ENCODE peak calls at places on chromosomes 5 and 9, in nine cellular contexts. T is IMR-90, F is lung, Z is dorsolateral prefrontal cortex, R is ovary, L is HCT116, I is esophagus muscularis mucosa, W is SK-N-SH, S is upper lobe of right lung. X is an unnamed sample.

GRCh38 chr5:58849995-58850667 is 267.3 kb downstream of the RAB3C start:
- DNase-seq in R (no peak), Z (peak), W (peak), T (peak), L (peak), F (peak), S (peak), I (no peak), X (no peak)

GRCh38 chr5:39760385-39761198 is 335.8 kb upstream of the DAB2 start:
- DNase-seq in R (no peak), T (peak), Z (no peak), W (no peak), L (no peak), I (no peak), F (no peak), S (no peak), X (no peak)

GRCh38 chr9:82332018-82332773 is 343.6 kb downstream of the SPATA31D1 start:
- DNase-seq in R (no peak), F (no peak), W (no peak), T (peak), S (no peak), Z (no peak), I (no peak), L (no peak), X (no peak)

GRCh38 chr9:32970554-32970953 is 30.9 kb downstream of the APTX start:
- DNase-seq in R (no peak), S (no peak), T (no peak), Z (no peak), W (no peak), L (no peak), F (no peak), I (no peak), X (no peak)

GRCh38 chr5:134226441-134227192 is 744 bp upstream of the PPP2CA start:
- DNase-seq in I (no peak), T (peak), S (no peak), Z (peak), L (no peak), F (no peak), R (no peak), W (no peak), X (no peak)

GRCh38 chr5:66956439-66956838 is 240.2 kb downstream of the CD180 start:
- DNase-seq in S (no peak), T (no peak), I (no peak), L (no peak), W (no peak), F (no peak), R (no peak), Z (no peak), X (no peak)

GRCh38 chr9:5321058-5321457 is 16.5 kb upstream of the RLN2 start:
- DNase-seq in W (no peak), F (no peak), R (no peak), T (peak), S (no peak), I (no peak), L (no peak), Z (no peak), X (no peak)

GRCh38 chr5:98428806-98429205 is 344.7 kb upstream of the RGMB start:
- DNase-seq in W (no peak), F (peak), Z (no peak), T (peak), I (no peak), L (no peak), R (no peak), S (no peak), X (no peak)

GRCh38 chr5:26121343-26121742 is 917.0 kb downstream of the CDH9 start:
- DNase-seq in W (no peak), I (no peak), L (no peak), S (no peak), F (no peak), R (no peak), Z (no peak), T (no peak), X (no peak)

GRCh38 chr5:72183231-72183630 is 76.0 kb downstream of the MAP1B start:
- DNase-seq in F (no peak), L (no peak), I (no peak), T (no peak), R (no peak), S (no peak), W (no peak), Z (no peak), X (no peak)

GRCh38 chr5:173230741-173231380 is 4.1 kb downstream of the NKX2-5 start:
- DNase-seq in I (no peak), T (no peak), F (no peak), Z (no peak), R (no peak), W (no peak), L (no peak), S (no peak), X (no peak)

GRCh38 chr5:135877570-135878155 is 18.0 kb downstream of the IL9 start:
- DNase-seq in F (no peak), Z (no peak), T (no peak), R (no peak), L (no peak), W (no peak), S (no peak), I (no peak), X (no peak)

GRCh38 chr5:91332267-91333044 is 50.7 kb downstream of the ARRDC3 start:
- DNase-seq in T (peak), L (peak), W (no peak), I (no peak), F (no peak), R (no peak), S (no peak), Z (no peak), X (no peak)

GRCh38 chr5:104218200-104218599 is 655.6 kb upstream of the NUDT12 start:
- DNase-seq in Z (no peak), I (no peak), T (no peak), W (no peak), R (no peak), L (no peak), S (no peak), F (no peak), X (no peak)

GRCh38 chr9:91120200-91120599 is 241.5 kb downstream of the AUH start:
- DNase-seq in W (no peak), L (no peak), R (no peak), I (no peak), S (no peak), F (no peak), Z (no peak), T (no peak), X (no peak)

DNA sequence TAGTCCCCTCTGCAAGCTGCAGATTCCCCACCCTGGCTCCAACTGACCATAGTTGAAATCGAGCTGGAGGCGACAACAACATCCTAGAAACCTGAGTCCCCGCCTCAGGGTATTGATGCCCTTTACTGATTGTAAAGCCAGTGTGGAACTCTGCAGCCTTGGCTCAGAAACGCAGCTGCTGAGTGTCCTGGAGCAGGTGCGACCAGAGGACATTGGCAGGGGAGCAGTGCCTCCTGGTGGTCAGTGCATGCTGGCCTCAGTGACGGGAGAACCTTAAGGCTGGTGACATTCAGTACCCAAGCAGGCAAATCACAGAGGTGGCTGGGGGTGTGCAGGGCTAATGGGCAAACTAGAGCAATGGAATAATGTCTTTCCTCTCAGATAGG is 20.4 kb upstream of the ZNF354B start:
- DNase-seq in T (no peak), R (no peak), Z (peak), F (peak), L (peak), W (peak), I (no peak), S (peak), X (peak)
- TF ChIP-seq CTCF in T (peak), R (no peak), Z (peak), F (peak), L (peak), W (no peak), I (peak), S (peak), X (peak)

DNA sequence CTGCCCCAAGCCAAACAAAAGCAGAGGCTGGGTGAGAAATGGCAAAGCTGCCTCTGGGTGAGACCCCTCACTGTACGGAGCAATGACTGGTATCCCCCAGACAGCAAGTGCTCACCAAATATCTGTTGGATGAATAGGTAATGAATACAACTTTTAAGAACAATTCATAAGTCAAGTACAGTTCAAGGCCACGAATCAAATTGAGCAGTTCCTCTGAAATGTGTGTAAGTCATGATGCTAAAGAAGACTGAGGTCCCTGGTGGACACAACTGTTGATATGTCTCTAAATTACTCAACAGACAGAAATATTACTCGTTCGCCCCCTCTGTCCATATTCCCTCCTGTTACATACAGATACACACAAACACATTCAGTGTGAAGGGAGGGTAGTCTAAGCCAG is 160.7 kb downstream of the GLIS3 start:
- DNase-seq in F (no peak), I (peak), S (no peak), R (no peak), L (no peak), T (no peak), Z (no peak), W (no peak), X (no peak)
- H3K4me3 ChIP-seq in F (no peak), I (no peak), S (no peak), R (no peak), L (no peak), T (no peak), Z (no peak), W (no peak), X (no peak)

GRCh38 chr9:68949271-68950000 is 64.5 kb downstream of the PRKACG start:
- DNase-seq in W (peak), S (no peak), F (no peak), R (peak), Z (no peak), L (no peak), I (no peak), T (no peak), X (peak)

GRCh38 chr9:68950188-68950587 is 63.7 kb downstream of the PRKACG start:
- DNase-seq in F (no peak), I (no peak), S (no peak), R (no peak), W (no peak), L (no peak), T (no peak), Z (no peak), X (no peak)

GRCh38 chr9:68947015-68947414 is 66.9 kb downstream of the PRKACG start:
- DNase-seq in L (no peak), S (no peak), W (no peak), F (no peak), Z (no peak), I (no peak), T (no peak), R (no peak), X (no peak)

GRCh38 chr9:68950689-68951088 is 63.2 kb downstream of the PRKACG start:
- DNase-seq in R (no peak), L (no peak), I (no peak), Z (no peak), F (no peak), T (no peak), S (no peak), W (no peak), X (no peak)

GRCh38 chr9:68947842-68948569 is 65.9 kb downstream of the PRKACG start:
- DNase-seq in I (no peak), T (no peak), W (no peak), L (no peak), S (no peak), R (no peak), Z (no peak), F (no peak), X (no peak)
- H3K27ac ChIP-seq in I (no peak), T (no peak), W (no peak), L (no peak), S (no peak), R (no peak), Z (no peak), F (no peak), X (no peak)

DNA sequence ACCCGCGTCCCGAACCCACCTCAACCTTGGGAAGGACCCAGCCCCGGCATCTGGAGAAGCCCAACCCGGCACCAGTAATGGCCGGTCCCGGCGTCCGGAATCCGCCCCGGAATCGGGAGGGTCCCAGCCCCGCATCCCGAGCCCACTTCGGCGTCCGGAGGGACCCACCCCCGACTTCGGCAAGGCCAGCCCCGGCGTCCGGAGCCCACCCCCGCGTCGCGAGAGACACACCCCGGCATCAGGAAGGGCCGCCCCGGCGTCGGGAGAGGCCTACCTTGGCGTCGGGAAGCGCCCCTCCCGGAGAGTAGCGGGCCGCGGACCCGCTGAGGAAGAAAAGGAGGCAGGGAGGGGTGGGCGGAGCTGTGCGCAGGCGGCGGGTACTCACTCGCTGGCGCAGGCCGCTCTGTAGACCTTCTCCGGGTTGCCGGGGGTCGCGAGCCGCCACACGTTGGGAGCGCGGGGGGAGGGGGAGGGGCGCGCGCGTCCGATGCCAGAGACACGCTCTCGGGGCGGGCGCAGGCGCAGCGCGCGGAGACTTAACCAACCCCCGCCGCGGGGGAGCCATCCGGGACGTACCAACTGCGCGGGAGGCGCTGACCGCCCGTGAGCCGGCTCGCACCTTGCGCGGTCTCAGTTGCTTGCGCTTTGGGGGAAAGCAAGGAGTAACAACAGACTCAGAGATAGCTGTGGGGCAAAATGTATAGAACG is at the start of gene UIMC1:
- DNase-seq in F (peak), S (peak), R (peak), Z (peak), L (peak), I (peak), W (peak), T (peak), X (peak)
- TF ChIP-seq CTCF in F (no peak), S (no peak), R (no peak), Z (no peak), L (no peak), I (no peak), W (no peak), T (no peak), X (no peak)

GRCh38 chr5:141478321-141478945 is 2.7 kb downstream of the PCDHGC3 start:
- DNase-seq in R (peak), S (peak), F (peak), L (no peak), W (no peak), Z (no peak), I (no peak), T (peak), X (no peak)
- H3K4me3 ChIP-seq in R (peak), S (peak), F (peak), L (no peak), W (peak), Z (peak), I (peak), T (peak), X (no peak)

GRCh38 chr5:150601774-150602345 is 38.6 kb upstream of the SYNPO start:
- DNase-seq in T (no peak), R (peak), L (no peak), S (no peak), F (no peak), Z (no peak), W (no peak), I (no peak), X (no peak)
- H3K27ac ChIP-seq in T (no peak), R (peak), L (no peak), S (no peak), F (peak), Z (no peak), W (peak), I (peak), X (no peak)

X was measured in WERI-Rb-1.